ENCODE peak calls at places on chromosome 6, in ten cellular contexts. C, W, Y, N, V, K, F, R, Q and J are unnamed samples.

GRCh38 chr6:35922139-35922554 is 1.2 kb upstream of the SRPK1 start:
- DNase-seq in C (no peak), W (no peak), Y (no peak), N (no peak), V (no peak), K (no peak), F (no peak), R (no peak), Q (no peak), J (no peak)

GRCh38 chr6:106512048-106512957 is 117.0 kb downstream of the RTN4IP1 start:
- DNase-seq in C (peak), W (peak), Y (peak), N (peak), V (peak), K (peak), F (peak), R (peak), Q (peak), J (no peak)

GRCh38 chr6:135941275-135941674 is 89.8 kb downstream of the PDE7B start:
- DNase-seq in C (no peak), W (no peak), Y (peak), N (peak), V (no peak), K (peak), F (no peak), R (no peak), Q (peak), J (no peak)

GRCh38 chr6:154962751-154963150 is 32.4 kb upstream of the TIAM2 start:
- DNase-seq in C (peak), W (no peak), Y (peak), N (peak), V (no peak), K (peak), F (no peak), R (no peak), Q (peak), J (peak)

GRCh38 chr6:40556881-40557280 is 30.3 kb downstream of the LRFN2 start:
- DNase-seq in C (no peak), W (no peak), Y (no peak), N (no peak), V (no peak), K (no peak), F (no peak), R (no peak), Q (no peak), J (no peak)

GRCh38 chr6:158131926-158132325 is 36.1 kb downstream of the SERAC1 start:
- DNase-seq in C (no peak), W (peak), Y (peak), N (peak), V (no peak), K (peak), F (no peak), R (no peak), Q (peak), J (no peak)

GRCh38 chr6:6665505-6665904 is 77.0 kb downstream of the LY86 start:
- DNase-seq in C (no peak), W (peak), Y (no peak), N (no peak), V (no peak), K (no peak), F (peak), R (no peak), Q (no peak), J (no peak)

GRCh38 chr6:54681987-54682386 is 164.6 kb upstream of the FAM83B start:
- DNase-seq in C (no peak), W (no peak), Y (peak), N (peak), V (no peak), K (peak), F (no peak), R (no peak), Q (peak), J (peak)

GRCh38 chr6:73746776-73747175 is 50.8 kb downstream of the CD109 start:
- DNase-seq in C (no peak), W (no peak), Y (peak), N (peak), V (no peak), K (peak), F (no peak), R (no peak), Q (peak), J (no peak)

GRCh38 chr6:24126586-24127192 is 674 bp downstream of the NRSN1 start:
- DNase-seq in C (no peak), W (peak), Y (peak), N (peak), V (no peak), K (peak), F (no peak), R (peak), Q (peak), J (no peak)

GRCh38 chr6:154057098-154057497 is 18.1 kb downstream of the OPRM1 start:
- DNase-seq in C (no peak), W (no peak), Y (no peak), N (no peak), V (no peak), K (no peak), F (no peak), R (no peak), Q (no peak), J (no peak)

GRCh38 chr6:33206864-33207568 is 1.3 kb upstream of the RING1 start:
- DNase-seq in C (no peak), W (peak), Y (peak), N (peak), V (peak), K (no peak), F (no peak), R (no peak), Q (no peak), J (no peak)

GRCh38 chr6:40347571-40348011 is 239.6 kb downstream of the LRFN2 start:
- DNase-seq in C (no peak), W (peak), Y (no peak), N (no peak), V (peak), K (no peak), F (peak), R (no peak), Q (no peak), J (no peak)

GRCh38 chr6:108616973-108617372 is 56.3 kb downstream of the FOXO3 start:
- DNase-seq in C (no peak), W (no peak), Y (no peak), N (no peak), V (no peak), K (no peak), F (no peak), R (no peak), Q (peak), J (no peak)

GRCh38 chr6:43669050-43669921 is 18.3 kb downstream of the MRPS18A start:
- DNase-seq in C (no peak), W (peak), Y (peak), N (peak), V (no peak), K (peak), F (peak), R (peak), Q (peak), J (no peak)

GRCh38 chr6:15977050-15977449 is 151.8 kb upstream of the MYLIP start:
- DNase-seq in C (no peak), W (no peak), Y (no peak), N (no peak), V (no peak), K (no peak), F (no peak), R (no peak), Q (no peak), J (no peak)

GRCh38 chr6:116556065-116556464 is 2.5 kb downstream of the CALHM4 start:
- DNase-seq in C (no peak), W (no peak), Y (peak), N (peak), V (no peak), K (peak), F (no peak), R (no peak), Q (peak), J (no peak)

GRCh38 chr6:98835149-98836024 is 1.0 kb downstream of the POU3F2 start:
- DNase-seq in C (no peak), W (peak), Y (peak), N (peak), V (no peak), K (no peak), F (no peak), R (no peak), Q (no peak), J (no peak)

GRCh38 chr6:47180633-47181032 is 129.1 kb downstream of the TNFRSF21 start:
- DNase-seq in C (no peak), W (no peak), Y (peak), N (peak), V (no peak), K (peak), F (no peak), R (no peak), Q (peak), J (no peak)

GRCh38 chr6:69265090-69265489 is 531.7 kb downstream of the LMBRD1 start:
- DNase-seq in C (no peak), W (no peak), Y (no peak), N (no peak), V (no peak), K (no peak), F (no peak), R (no peak), Q (no peak), J (no peak)

GRCh38 chr6:2503816-2504494 is 246.8 kb downstream of the MYLK4 start:
- DNase-seq in C (no peak), W (no peak), Y (peak), N (peak), V (no peak), K (peak), F (no peak), R (no peak), Q (peak), J (no peak)

GRCh38 chr6:37173573-37174195 is 3.7 kb downstream of the PIM1 start:
- DNase-seq in C (no peak), W (no peak), Y (no peak), N (no peak), V (no peak), K (peak), F (no peak), R (no peak), Q (peak), J (no peak)

GRCh38 chr6:6002809-6003333 is 3.9 kb downstream of the NRN1 start:
- DNase-seq in C (no peak), W (peak), Y (no peak), N (no peak), V (no peak), K (no peak), F (no peak), R (no peak), Q (peak), J (no peak)

GRCh38 chr6:136123464-136123863 is 126.6 kb downstream of the MTFR2 start:
- DNase-seq in C (no peak), W (no peak), Y (peak), N (peak), V (no peak), K (peak), F (no peak), R (no peak), Q (peak), J (no peak)

GRCh38 chr6:168147205-168147738 is 68.3 kb upstream of the FRMD1 start:
- DNase-seq in C (no peak), W (no peak), Y (no peak), N (no peak), V (no peak), K (no peak), F (no peak), R (no peak), Q (no peak), J (no peak)

GRCh38 chr6:31169123-31169857 is 1.2 kb downstream of the POU5F1 start:
- DNase-seq in C (no peak), W (no peak), Y (peak), N (no peak), V (no peak), K (no peak), F (no peak), R (no peak), Q (no peak), J (no peak)

GRCh38 chr6:31163922-31164321 is 5.5 kb downstream of the TCF19 start:
- DNase-seq in C (no peak), W (no peak), Y (peak), N (no peak), V (no peak), K (peak), F (no peak), R (no peak), Q (peak), J (no peak)

GRCh38 chr6:31162463-31163165 is 4.2 kb downstream of the TCF19 start:
- DNase-seq in C (no peak), W (no peak), Y (no peak), N (no peak), V (no peak), K (no peak), F (no peak), R (no peak), Q (no peak), J (no peak)

GRCh38 chr6:31168606-31169005 is 1.9 kb downstream of the POU5F1 start:
- DNase-seq in C (no peak), W (no peak), Y (no peak), N (no peak), V (no peak), K (no peak), F (no peak), R (no peak), Q (no peak), J (no peak)

GRCh38 chr6:31165986-31166385 is 4.5 kb downstream of the POU5F1 start:
- DNase-seq in C (no peak), W (no peak), Y (no peak), N (no peak), V (no peak), K (no peak), F (no peak), R (no peak), Q (no peak), J (no peak)
- H3K4me3 ChIP-seq in C (no peak), W (no peak), Y (no peak), N (no peak), V (no peak), K (no peak), F (no peak), R (no peak), Q (no peak), J (no peak)

GRCh38 chr6:29510746-29511300 is 23.1 kb upstream of the MAS1L start:
- DNase-seq in C (no peak), W (no peak), Y (no peak), N (no peak), V (no peak), K (no peak), F (no peak), R (no peak), Q (no peak), J (no peak)

GRCh38 chr6:29509711-29510110 is 22.0 kb upstream of the MAS1L start:
- DNase-seq in C (no peak), W (no peak), Y (no peak), N (no peak), V (no peak), K (no peak), F (no peak), R (no peak), Q (no peak), J (no peak)

GRCh38 chr6:29507319-29507718 is 19.6 kb upstream of the MAS1L start:
- DNase-seq in C (no peak), W (no peak), Y (no peak), N (no peak), V (no peak), K (no peak), F (no peak), R (no peak), Q (no peak), J (no peak)

GRCh38 chr6:29509239-29509638 is 21.5 kb upstream of the MAS1L start:
- DNase-seq in C (no peak), W (no peak), Y (no peak), N (no peak), V (no peak), K (no peak), F (no peak), R (no peak), Q (no peak), J (no peak)

DNA sequence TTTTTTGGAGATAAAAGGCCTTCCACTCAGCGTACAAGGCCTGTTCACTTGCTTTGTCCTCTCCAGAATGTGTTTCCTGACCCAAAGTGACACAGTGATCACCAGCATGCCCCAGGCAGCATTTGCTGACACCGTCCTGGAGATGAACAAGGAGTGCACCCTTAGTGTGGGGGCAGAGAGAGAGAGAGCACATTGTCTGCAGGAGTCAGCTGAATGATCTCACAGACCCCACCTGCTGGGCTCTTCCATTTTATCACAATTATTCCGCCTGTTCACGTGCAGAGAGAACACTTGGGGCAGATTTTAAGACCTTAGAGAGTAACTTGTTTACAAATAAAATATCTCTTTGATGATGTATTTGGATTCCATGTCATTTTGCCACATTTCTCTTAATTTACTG is 22.4 kb upstream of the MAS1L start:
- DNase-seq in C (no peak), W (peak), Y (no peak), N (no peak), V (no peak), K (no peak), F (no peak), R (no peak), Q (no peak), J (no peak)
- TF ChIP-seq CTCF in C (no peak), W (no peak), Y (no peak), N (no peak), V (no peak), K (no peak), F (no peak), R (no peak), Q (no peak), J (no peak)

DNA sequence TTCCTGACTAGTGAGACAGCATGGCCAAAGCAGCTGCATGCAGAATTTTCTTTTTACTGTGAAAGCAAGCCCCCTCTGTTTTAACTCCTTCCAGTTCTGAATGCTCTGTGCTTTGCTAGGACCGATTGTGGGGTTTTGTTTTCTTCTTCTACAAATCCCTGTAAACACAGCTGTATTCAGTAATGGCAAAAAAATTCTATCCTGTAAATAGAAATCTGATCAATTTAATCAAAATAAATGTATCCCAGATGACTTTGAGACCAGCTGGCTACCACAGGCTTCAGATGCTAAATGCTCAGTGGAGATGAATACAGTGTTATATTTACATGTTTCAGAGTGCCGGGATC is 149.4 kb downstream of the PRL start:
- DNase-seq in C (no peak), W (no peak), Y (no peak), N (no peak), V (no peak), K (no peak), F (no peak), R (no peak), Q (no peak), J (no peak)
- H3K4me3 ChIP-seq in C (no peak), W (no peak), Y (peak), N (peak), V (peak), K (no peak), F (no peak), R (no peak), Q (peak), J (peak)

DNA sequence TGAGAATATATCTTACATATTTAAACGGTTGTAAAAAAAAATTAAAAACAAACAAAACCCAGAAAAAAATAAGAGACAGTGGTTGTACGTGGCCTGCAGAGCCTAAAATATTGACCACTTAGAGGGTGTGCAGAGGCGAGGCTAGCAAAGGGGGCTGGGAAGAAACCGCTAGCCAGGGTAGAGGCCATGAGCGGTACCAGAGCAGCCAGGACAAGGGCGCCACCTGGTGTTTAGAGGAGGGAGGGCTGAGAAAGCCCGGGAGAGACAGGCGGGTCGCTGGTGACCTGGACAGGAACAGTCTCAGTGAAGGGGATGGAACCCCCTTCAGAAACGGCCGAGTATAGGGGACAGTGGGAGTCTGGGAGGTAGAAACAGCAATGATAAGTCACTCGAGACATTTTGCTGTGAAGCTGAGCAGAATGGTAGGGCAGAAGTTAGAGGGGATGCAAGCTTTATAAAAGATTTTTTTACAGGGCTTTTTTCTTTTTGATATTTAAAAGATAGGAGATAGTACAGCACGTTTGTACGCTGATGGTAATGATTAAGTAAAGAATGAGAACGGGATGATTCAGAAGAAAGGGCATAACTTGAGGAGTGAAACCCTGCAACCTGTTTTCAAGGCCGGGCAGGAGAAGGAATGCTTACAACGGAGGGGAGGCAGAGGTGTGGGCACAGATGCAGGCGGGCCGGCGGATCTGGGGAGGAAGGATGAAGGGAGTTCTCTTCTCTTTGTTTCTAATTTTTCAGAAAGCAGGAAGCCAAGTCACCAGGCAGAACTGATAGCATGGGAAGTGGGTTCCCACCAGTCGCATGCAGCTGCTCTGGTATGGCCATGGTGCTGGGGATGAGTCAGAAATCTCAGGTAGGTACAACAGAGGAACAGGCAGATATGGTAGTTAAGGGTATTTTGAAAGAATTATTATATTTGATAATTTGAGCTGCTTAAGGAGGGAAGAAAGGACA is 76.2 kb downstream of the FAM229B start:
- DNase-seq in C (peak), W (peak), Y (peak), N (peak), V (no peak), K (peak), F (no peak), R (peak), Q (peak), J (no peak)
- TF ChIP-seq CTCF in C (peak), W (peak), Y (peak), N (peak), V (peak), K (peak), F (peak), R (peak), Q (peak), J (peak)

GRCh38 chr6:125811259-125811658 is 20.5 kb downstream of the NCOA7 start:
- DNase-seq in C (no peak), W (no peak), Y (no peak), N (no peak), V (no peak), K (no peak), F (no peak), R (no peak), Q (no peak), J (no peak)

GRCh38 chr6:125815050-125815910 is 24.5 kb downstream of the NCOA7 start:
- DNase-seq in C (no peak), W (no peak), Y (no peak), N (no peak), V (no peak), K (no peak), F (no peak), R (no peak), Q (no peak), J (no peak)

GRCh38 chr6:125809771-125810315 is 19.1 kb downstream of the NCOA7 start:
- DNase-seq in C (no peak), W (no peak), Y (no peak), N (no peak), V (no peak), K (no peak), F (no peak), R (no peak), Q (no peak), J (no peak)

GRCh38 chr6:125810435-125810834 is 19.7 kb downstream of the NCOA7 start:
- DNase-seq in C (no peak), W (no peak), Y (no peak), N (no peak), V (no peak), K (no peak), F (no peak), R (no peak), Q (no peak), J (no peak)

GRCh38 chr6:125812394-125813231 is 21.9 kb downstream of the NCOA7 start:
- DNase-seq in C (no peak), W (no peak), Y (peak), N (peak), V (no peak), K (peak), F (no peak), R (no peak), Q (peak), J (peak)
- H3K4me3 ChIP-seq in C (no peak), W (no peak), Y (peak), N (peak), V (no peak), K (peak), F (peak), R (no peak), Q (peak), J (peak)

GRCh38 chr6:100370265-100370664 is 94.5 kb downstream of the SIM1 start:
- DNase-seq in C (no peak), W (no peak), Y (peak), N (no peak), V (no peak), K (no peak), F (no peak), R (no peak), Q (peak), J (no peak)
- TF ChIP-seq CTCF in C (no peak), W (no peak), Y (peak), N (peak), V (no peak), K (peak), F (no peak), R (no peak), Q (peak), J (peak)

DNA sequence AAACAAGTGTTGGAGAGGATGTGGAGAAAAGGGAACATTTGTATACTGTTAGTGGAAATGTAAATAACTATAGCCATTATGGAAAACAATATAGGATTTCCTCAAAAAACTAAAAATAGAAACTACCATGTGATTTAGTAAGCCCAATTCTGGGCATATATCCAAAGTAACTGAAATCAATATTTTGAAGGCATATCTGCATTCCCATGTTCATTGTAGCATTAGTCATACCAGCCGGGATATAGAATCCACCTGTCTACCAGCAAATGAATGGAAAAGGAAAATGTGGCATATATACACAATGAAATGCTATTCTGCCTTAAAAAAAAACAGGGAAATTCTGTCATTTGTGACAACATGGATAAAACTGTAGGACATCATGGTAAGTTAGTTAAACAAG is 15.3 kb upstream of the C6orf58 start:
- DNase-seq in C (no peak), W (no peak), Y (peak), N (peak), V (no peak), K (no peak), F (no peak), R (no peak), Q (no peak), J (no peak)
- H3K4me3 ChIP-seq in C (no peak), W (no peak), Y (no peak), N (no peak), V (no peak), K (no peak), F (no peak), R (no peak), Q (no peak), J (no peak)